ENCODE peak calls at places on chromosomes 3 and 15, in six cellular contexts. T is naive thymus-derived CD4-positive, alpha-beta T cell; K is sigmoid colon; A is cardiac muscle cell; E is CD4-positive, CD25-positive, alpha-beta regulatory T cell; F is OCI-LY7. U is an unnamed sample. For H3K9me3, the result is how much of the 10 kb centered on the place peaks cover.

GRCh38 chr15:70410371-70410975 is 312.8 kb upstream of the TLE3 start:
- DNase-seq in F (no peak), E (no peak), T (no peak), A (peak), K (no peak), U (no peak)

GRCh38 chr15:42921049-42921731 is 612 bp upstream of the TTBK2 start:
- DNase-seq in K (peak), A (no peak), T (peak), E (peak), F (peak), U (peak)

GRCh38 chr15:94777037-94777436 is 545.7 kb downstream of the MCTP2 start:
- DNase-seq in A (no peak), K (no peak), F (no peak), T (no peak), E (no peak), U (no peak)

GRCh38 chr3:9932843-9933560 is 632 bp upstream of the CRELD1 start:
- DNase-seq in A (peak), E (peak), F (peak), T (peak), K (peak), U (peak)

GRCh38 chr15:83458396-83458795 is 11.3 kb downstream of the SH3GL3 start:
- DNase-seq in A (no peak), F (no peak), E (no peak), K (no peak), T (no peak), U (no peak)

GRCh38 chr3:153180860-153181372 is 18.9 kb downstream of the RAP2B start:
- DNase-seq in K (no peak), A (no peak), E (no peak), F (no peak), T (no peak), U (no peak)

GRCh38 chr15:73305331-73306211 is 63.2 kb downstream of the HCN4 start:
- DNase-seq in F (peak), A (peak), T (no peak), K (no peak), E (peak), U (no peak)

GRCh38 chr3:152222327-152222726 is 46.4 kb upstream of the MBNL1 start:
- DNase-seq in F (no peak), K (no peak), T (no peak), E (no peak), A (no peak), U (no peak)

GRCh38 chr15:73781038-73781925 is 28.1 kb upstream of the INSYN1 start:
- DNase-seq in F (peak), E (no peak), A (peak), T (no peak), K (no peak), U (no peak)

GRCh38 chr3:46899151-46900006 is 21.9 kb downstream of the PTH1R start:
- DNase-seq in K (no peak), A (no peak), T (no peak), F (no peak), E (no peak), U (peak)

GRCh38 chr3:192830279-192831110 is 87.2 kb downstream of the MB21D2 start:
- DNase-seq in E (no peak), K (no peak), F (no peak), A (no peak), T (no peak), U (no peak)

GRCh38 chr15:69893863-69894262 is 203.9 kb downstream of the TLE3 start:
- DNase-seq in K (no peak), F (no peak), E (no peak), T (no peak), A (no peak), U (no peak)

GRCh38 chr3:194200422-194201060 is 64.6 kb downstream of the HES1 start:
- DNase-seq in A (no peak), K (no peak), T (no peak), E (no peak), F (no peak), U (no peak)

GRCh38 chr15:78075490-78076230 is 1.9 kb downstream of the TBC1D2B start:
- DNase-seq in F (no peak), E (no peak), A (peak), K (peak), T (no peak), U (no peak)

GRCh38 chr3:122350814-122351418 is 25.9 kb downstream of the CSTA start:
- DNase-seq in A (no peak), E (no peak), F (no peak), K (no peak), T (no peak), U (no peak)

GRCh38 chr3:112074616-112075497 is 11.3 kb upstream of the C3orf52 start:
- DNase-seq in K (no peak), E (no peak), F (no peak), T (peak), A (peak), U (no peak)

DNA sequence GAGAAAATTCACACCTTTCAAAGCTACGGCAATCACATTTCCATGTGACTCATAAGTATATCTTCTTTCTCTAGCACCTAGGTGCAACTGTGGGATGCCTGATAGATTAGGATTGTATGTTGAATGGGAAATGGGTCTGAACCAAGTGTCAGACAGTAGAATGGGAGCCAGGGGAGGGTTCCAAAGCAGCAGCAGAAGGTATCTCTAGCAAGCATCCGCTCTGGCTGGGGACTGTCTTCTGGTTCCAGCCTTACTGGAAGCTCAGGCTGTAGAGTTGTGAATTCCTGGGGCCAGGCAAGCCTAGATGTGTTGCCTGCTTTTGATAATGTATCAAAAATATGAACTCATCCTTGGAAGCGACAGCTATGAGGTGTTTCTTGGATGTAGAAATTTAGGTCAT is 2.1 kb upstream of the CHL1 start:
- DNase-seq in F (no peak), K (no peak), T (no peak), A (no peak), E (no peak), U (no peak)
- H3K9me3 ChIP-seq in F (under half), K (under half), T (under half), A (under half), E (under half), U (under half)

DNA sequence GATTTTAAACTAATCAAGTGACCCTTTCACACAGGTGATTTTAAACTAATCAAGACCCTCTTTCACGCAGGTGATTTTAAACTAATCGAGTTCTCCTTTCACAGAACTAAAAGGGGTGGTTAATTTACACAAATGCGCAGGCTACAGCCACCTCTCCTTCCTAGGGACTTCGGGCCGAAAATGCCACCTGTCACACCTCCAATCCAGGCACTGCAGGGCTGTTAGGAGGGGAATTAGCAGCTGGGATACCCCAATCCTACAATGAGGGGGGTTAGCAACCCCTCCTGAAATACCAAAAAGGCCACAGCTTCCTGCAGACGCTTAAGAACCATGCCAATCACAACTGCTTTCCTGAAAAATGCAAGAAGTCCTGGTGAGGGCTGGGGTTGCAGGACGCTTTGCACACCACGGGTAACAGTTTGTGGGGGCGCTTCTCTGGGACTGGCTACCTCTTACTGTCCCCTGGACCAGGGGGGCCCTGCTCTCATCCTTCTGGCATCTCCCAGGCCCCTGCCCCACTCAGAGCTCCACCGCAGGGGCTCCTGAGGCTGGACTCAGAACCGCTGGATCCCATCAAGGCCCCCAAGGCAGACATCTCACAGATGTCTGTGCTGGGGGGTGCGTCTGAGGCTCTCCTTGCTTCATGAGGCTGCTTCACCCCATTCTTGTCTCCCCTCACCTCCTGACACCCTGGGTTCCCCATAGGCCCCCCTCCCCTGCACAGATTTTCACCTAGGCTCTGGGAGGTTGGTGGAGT is 145.9 kb downstream of the OR4M2 start:
- DNase-seq in K (peak), F (no peak), E (no peak), T (no peak), A (no peak), U (no peak)
- H3K9me3 ChIP-seq in K (under half), F (under half), E (under half), T (under half), A (under half), U (under half)

DNA sequence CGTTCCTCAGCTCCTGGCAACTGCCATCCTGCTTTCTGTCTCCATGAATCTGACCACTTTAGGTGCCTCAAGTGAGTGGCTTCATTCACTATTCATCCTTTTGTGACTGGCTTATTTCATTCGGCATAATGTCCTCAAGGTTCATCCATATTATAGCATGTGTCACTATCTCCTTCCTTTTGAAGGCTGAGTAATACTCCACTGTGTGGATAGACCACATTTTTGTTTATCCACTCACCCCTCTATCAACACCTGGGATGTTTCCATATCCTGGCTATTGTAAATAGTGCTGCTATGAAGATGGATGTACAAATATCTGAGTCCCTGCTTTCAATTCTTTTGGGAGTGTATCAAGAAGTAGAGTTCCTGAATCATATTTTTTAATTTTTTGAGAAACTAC is 98.8 kb downstream of the ADAMTS17 start:
- DNase-seq in K (no peak), T (no peak), E (no peak), F (no peak), A (no peak), U (no peak)
- H3K9me3 ChIP-seq in K (under half), T (under half), E (under half), F (under half), A (under half), U (under half)

DNA sequence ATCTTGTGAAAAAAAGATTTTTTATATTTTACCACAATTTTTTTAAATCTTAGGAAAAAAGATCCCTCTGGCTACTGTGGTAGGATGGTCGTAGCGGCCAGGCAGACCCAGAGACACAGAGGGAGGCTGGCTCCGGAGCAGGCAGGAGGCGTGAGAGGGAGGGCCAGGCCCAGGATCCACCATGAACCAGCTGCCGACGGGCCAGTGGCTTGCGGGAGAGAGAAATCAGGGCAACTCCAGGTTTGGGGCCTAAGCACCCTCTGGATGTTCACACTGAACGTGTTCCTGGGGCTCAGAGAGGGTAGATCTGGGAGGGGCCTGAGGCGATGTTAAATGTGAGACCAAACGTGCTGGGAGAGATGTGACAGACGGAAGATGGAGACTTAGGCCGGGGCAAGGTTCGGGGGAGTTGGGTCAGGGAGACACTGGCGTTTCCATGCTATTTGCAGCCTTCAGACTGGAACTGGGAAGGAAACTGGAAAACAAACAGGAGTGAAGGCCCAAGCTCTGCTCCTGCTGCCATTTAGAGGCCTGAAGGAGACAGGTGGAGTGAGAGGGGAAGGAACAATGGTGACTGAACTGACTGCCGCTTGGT is 1.6 kb upstream of the VILL start:
- DNase-seq in E (no peak), K (peak), T (no peak), F (no peak), A (no peak), U (no peak)
- H3K9me3 ChIP-seq in E (under half), K (under half), T (under half), F (under half), A (under half), U (under half)

U was measured in T-helper 17 cell.